ENCODE peak calls at places on chromosomes 1 and 21, in eight cellular contexts. T is mammary epithelial cell, R is endothelial cell of umbilical vein, P is stomach, N is PC-9, O is uterus, D is IMR-90, L is endodermal cell. V is an unnamed sample. For H3K9me3 and H3K27me3, the result is how much of the 10 kb centered on the place peaks cover.

GRCh38 chr1:65729308-65729707 is 63.4 kb upstream of the PDE4B start:
- DNase-seq in L (no peak), N (no peak), D (no peak), R (no peak), T (no peak), O (no peak), P (no peak), V (no peak)

GRCh38 chr1:157245823-157246222 is 107.6 kb upstream of the ETV3 start:
- DNase-seq in R (no peak), T (no peak), P (no peak), L (peak), O (no peak), N (no peak), D (no peak), V (no peak)

GRCh38 chr1:209484429-209484828 is 99.1 kb upstream of the CAMK1G start:
- DNase-seq in N (no peak), R (no peak), O (no peak), T (no peak), P (no peak), L (no peak), D (no peak), V (no peak)

GRCh38 chr21:15022608-15023261 is 42.1 kb downstream of the NRIP1 start:
- DNase-seq in L (no peak), O (no peak), R (no peak), D (peak), T (no peak), P (no peak), N (no peak), V (peak)

GRCh38 chr21:43021191-43021590 is 46.8 kb downstream of the PKNOX1 start:
- DNase-seq in R (no peak), O (no peak), D (no peak), N (no peak), T (no peak), P (no peak), L (no peak), V (no peak)

GRCh38 chr21:36437745-36438128 is 42.2 kb downstream of the CLDN14 start:
- DNase-seq in D (peak), T (peak), R (peak), O (no peak), L (no peak), N (peak), P (peak), V (no peak)

GRCh38 chr1:85822696-85823095 is 114.5 kb upstream of the ZNHIT6 start:
- DNase-seq in O (no peak), D (no peak), P (no peak), T (no peak), N (peak), L (no peak), R (no peak), V (no peak)

GRCh38 chr1:91585982-91586381 is 85.3 kb downstream of the CDC7 start:
- DNase-seq in P (no peak), L (peak), N (no peak), T (no peak), D (no peak), O (no peak), R (no peak), V (no peak)

GRCh38 chr1:42767510-42767924 is 468 bp downstream of the C1orf50 start:
- DNase-seq in D (no peak), R (no peak), O (no peak), N (no peak), P (no peak), L (no peak), T (peak), V (no peak)

GRCh38 chr1:216119600-216119999 is 303.6 kb downstream of the USH2A start:
- DNase-seq in D (peak), O (no peak), L (no peak), N (no peak), T (peak), R (no peak), P (no peak), V (no peak)

GRCh38 chr1:168636642-168637111 is 60.3 kb downstream of the XCL1 start:
- DNase-seq in L (no peak), O (no peak), T (peak), R (no peak), P (no peak), D (no peak), N (peak), V (peak)

GRCh38 chr1:181568736-181569135 is 85.4 kb downstream of the CACNA1E start:
- DNase-seq in D (no peak), N (no peak), O (no peak), T (no peak), P (no peak), R (no peak), L (peak), V (no peak)

GRCh38 chr1:244952940-244953339 is 88.6 kb upstream of the HNRNPU start:
- DNase-seq in N (no peak), R (no peak), D (no peak), T (peak), L (no peak), O (no peak), P (no peak), V (no peak)

GRCh38 chr1:208595745-208596144 is 351.6 kb upstream of the PLXNA2 start:
- DNase-seq in P (no peak), D (peak), R (no peak), N (no peak), L (no peak), O (peak), T (peak), V (no peak)

GRCh38 chr21:38494254-38494648 is 4.0 kb downstream of the ERG start:
- DNase-seq in L (no peak), T (no peak), D (no peak), N (no peak), O (no peak), R (no peak), P (no peak), V (no peak)

GRCh38 chr1:225474986-225475820 is 47.4 kb upstream of the LBR start:
- DNase-seq in O (peak), L (peak), D (peak), T (peak), R (peak), P (peak), N (peak), V (no peak)

GRCh38 chr1:3457910-3458621 is 3.6 kb downstream of the ARHGEF16 start:
- DNase-seq in R (no peak), P (peak), O (no peak), T (no peak), L (no peak), D (no peak), N (no peak), V (no peak)

GRCh38 chr1:203592156-203592555 is 34.5 kb upstream of the ATP2B4 start:
- DNase-seq in D (peak), T (no peak), O (peak), N (no peak), P (no peak), L (peak), R (no peak), V (no peak)

GRCh38 chr1:159917533-159917932 is 7.8 kb downstream of the TAGLN2 start:
- DNase-seq in T (no peak), P (peak), N (no peak), R (no peak), O (no peak), L (peak), D (no peak), V (no peak)

GRCh38 chr21:16211339-16212303 is 481.8 kb downstream of the USP25 start:
- DNase-seq in N (no peak), P (no peak), R (peak), L (no peak), D (peak), O (no peak), T (peak), V (no peak)

GRCh38 chr1:211731456-211732275 is 56.2 kb upstream of the NEK2 start:
- DNase-seq in R (no peak), D (no peak), N (no peak), P (no peak), L (peak), T (no peak), O (no peak), V (no peak)

GRCh38 chr1:19495816-19496528 is 10.6 kb upstream of the CAPZB start:
- DNase-seq in O (no peak), D (peak), L (no peak), R (no peak), N (no peak), P (no peak), T (no peak), V (no peak)

GRCh38 chr1:107247679-107248078 is 106.8 kb downstream of the NTNG1 start:
- DNase-seq in D (no peak), T (no peak), L (no peak), O (no peak), N (no peak), P (no peak), R (no peak), V (no peak)

GRCh38 chr1:41245659-41246058 is 3.6 kb upstream of the SCMH1 start:
- DNase-seq in N (no peak), D (peak), O (no peak), R (peak), T (peak), L (no peak), P (no peak), V (no peak)

GRCh38 chr1:10251325-10252103 is 41.1 kb downstream of the KIF1B start:
- DNase-seq in L (no peak), R (no peak), P (no peak), O (no peak), D (peak), N (no peak), T (peak), V (no peak)

GRCh38 chr1:210132582-210132981 is 100.0 kb upstream of the SERTAD4 start:
- DNase-seq in L (peak), D (peak), T (peak), O (no peak), R (peak), N (no peak), P (no peak), V (no peak)

GRCh38 chr1:36482724-36483388 is at the start of gene CSF3R:
- DNase-seq in D (no peak), O (no peak), P (no peak), R (no peak), L (peak), N (no peak), T (no peak), V (no peak)

GRCh38 chr1:24157921-24158481 is 15.1 kb upstream of the IL22RA1 start:
- DNase-seq in T (no peak), N (no peak), D (no peak), P (no peak), O (no peak), R (no peak), L (peak), V (no peak)

GRCh38 chr21:15853126-15853525 is 123.3 kb downstream of the USP25 start:
- DNase-seq in P (no peak), T (no peak), R (no peak), L (no peak), D (no peak), O (no peak), N (no peak), V (no peak)

DNA sequence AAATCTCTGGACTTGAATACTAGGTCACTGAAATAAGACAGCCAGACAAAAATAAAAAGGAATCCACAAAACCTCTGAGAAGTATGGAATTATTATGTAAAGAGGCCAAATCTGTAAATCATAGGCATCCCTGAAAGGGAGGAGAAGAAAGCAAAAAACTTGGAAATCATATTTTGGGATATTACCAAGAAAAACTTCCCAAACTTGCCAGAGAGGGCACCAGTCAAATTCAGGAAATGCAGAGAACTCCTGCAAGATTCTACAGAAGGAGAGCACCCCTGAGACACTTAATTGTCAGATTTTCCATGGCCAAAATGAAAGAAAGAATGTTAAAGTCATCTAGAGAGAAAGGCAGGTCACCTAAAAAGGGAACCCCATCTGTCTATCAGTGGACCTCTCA is 862.3 kb upstream of the PRMT6 start:
- DNase-seq in R (no peak), D (no peak), T (no peak), P (no peak), L (no peak), O (no peak), N (no peak), V (no peak)
- H3K9me3 ChIP-seq in R (under half), D (under half), T (under half), P (under half), L (under half), O (under half), N (under half), V (under half)

DNA sequence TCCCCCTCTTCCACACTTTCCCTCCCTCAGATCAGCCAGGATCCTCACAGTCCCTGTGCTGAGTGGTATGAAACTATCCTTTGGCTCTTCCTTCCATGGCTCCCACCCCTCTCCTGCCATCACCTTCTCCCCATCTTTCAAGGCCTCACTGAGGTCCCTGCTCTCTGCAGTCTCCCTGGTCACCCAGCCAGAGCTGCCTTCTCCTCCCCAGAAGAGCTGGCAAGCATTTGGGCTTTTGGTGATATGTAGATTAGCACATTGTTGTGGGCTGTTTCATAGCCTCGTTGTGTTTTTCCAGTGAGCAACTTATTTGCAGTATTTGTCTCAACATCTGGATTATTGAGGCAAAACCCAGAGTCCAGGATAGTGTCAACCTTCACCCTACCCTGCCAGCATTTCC is 2.2 kb downstream of the CSF1 start:
- DNase-seq in O (no peak), P (no peak), L (peak), N (no peak), R (no peak), T (no peak), D (peak), V (no peak)
- H3K27me3 ChIP-seq in O (under half), P (under half), L (under half), N (under half), R (under half), T (under half), D (under half), V (under half)

GRCh38 chr1:14685078-14685477 is 86.6 kb downstream of the KAZN start:
- DNase-seq in D (no peak), N (no peak), L (no peak), R (no peak), P (no peak), O (no peak), T (no peak), V (no peak)
- H3K9me3 ChIP-seq in D (under half), N (under half), L (under half), R (under half), P (under half), O (under half), T (under half), V (under half)

DNA sequence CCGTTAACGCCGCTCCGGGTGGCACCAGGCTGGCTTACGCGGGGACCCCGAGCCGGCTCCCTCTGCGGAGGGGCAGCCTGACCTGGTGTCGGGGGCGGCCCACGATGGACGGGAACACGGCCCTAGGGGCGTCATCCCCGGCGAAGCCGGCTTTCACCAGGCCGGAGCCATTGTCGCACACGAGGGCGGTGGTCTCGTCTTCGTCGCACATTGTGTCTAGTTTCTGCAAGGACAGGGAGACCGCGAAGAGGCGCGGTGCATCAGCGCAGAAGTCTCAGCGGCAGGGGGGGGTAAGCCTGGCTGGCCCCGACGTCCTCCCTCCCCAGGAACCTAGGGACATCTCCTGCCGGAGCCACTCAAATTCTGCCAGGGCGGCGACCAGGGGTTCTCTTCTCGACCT is 989 bp downstream of the ACTA1 start:
- DNase-seq in T (no peak), P (no peak), D (no peak), N (no peak), O (no peak), L (no peak), R (no peak), V (no peak)
- H3K27me3 ChIP-seq in T (under half), P (under half), D (half or more), N (under half), O (under half), L (half or more), R (half or more), V (half or more)

DNA sequence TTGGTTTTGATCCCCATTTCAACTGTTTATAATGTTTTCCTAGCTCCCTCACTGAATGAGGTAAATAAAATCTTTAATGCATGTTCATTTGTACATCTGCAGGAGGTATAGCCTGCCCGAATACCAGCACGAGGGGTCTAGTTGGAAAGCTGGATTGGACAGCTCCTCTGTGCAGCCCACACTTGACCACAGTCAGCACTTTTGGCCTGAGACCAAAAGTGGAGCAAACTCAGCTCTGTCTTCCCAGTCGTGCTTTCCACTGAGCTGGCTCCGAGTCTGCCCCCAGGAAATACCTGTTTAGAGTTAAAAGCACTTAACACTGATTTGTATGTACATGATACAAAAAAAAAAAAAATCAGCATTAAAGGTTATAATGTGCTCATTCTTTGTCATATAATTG is 224.4 kb downstream of the DSCAM start:
- DNase-seq in N (no peak), R (no peak), T (peak), O (no peak), D (no peak), P (no peak), L (no peak), V (no peak)
- H3K9me3 ChIP-seq in N (under half), R (under half), T (under half), O (under half), D (under half), P (under half), L (under half), V (under half)